ENCODE peak calls at places on chromosome 18, in eight cellular contexts. One of them, this sample, is unnamed.

GRCh38 chr18:11366410-11366809 is 217.0 kb upstream of the PIEZO2 start:
- DNase-seq in lung microvascular endothelial cell: no peak
- DNase-seq in amygdala: no peak
- DNase-seq in left lung: no peak
- DNase-seq in astrocyte of the spinal cord: peak
- DNase-seq in central memory CD4-positive, alpha-beta T cell: no peak
- DNase-seq in PC-3: no peak
- DNase-seq in neural progenitor cell: no peak
- DNase-seq in this sample: no peak

GRCh38 chr18:23384778-23385736 is 68.0 kb upstream of the RIOK3 start:
- DNase-seq in lung microvascular endothelial cell: no peak
- DNase-seq in amygdala: no peak
- DNase-seq in left lung: no peak
- DNase-seq in astrocyte of the spinal cord: no peak
- DNase-seq in central memory CD4-positive, alpha-beta T cell: no peak
- DNase-seq in PC-3: no peak
- DNase-seq in neural progenitor cell: no peak
- DNase-seq in this sample: no peak

GRCh38 chr18:74342416-74343043 is 26.9 kb downstream of the C18orf63 start:
- DNase-seq in lung microvascular endothelial cell: peak
- DNase-seq in amygdala: no peak
- DNase-seq in left lung: no peak
- DNase-seq in astrocyte of the spinal cord: peak
- DNase-seq in central memory CD4-positive, alpha-beta T cell: peak
- DNase-seq in PC-3: peak
- DNase-seq in neural progenitor cell: peak
- DNase-seq in this sample: peak

GRCh38 chr18:29154758-29155725 is 978.1 kb upstream of the CDH2 start:
- DNase-seq in lung microvascular endothelial cell: peak
- DNase-seq in amygdala: no peak
- DNase-seq in left lung: no peak
- DNase-seq in astrocyte of the spinal cord: peak
- DNase-seq in central memory CD4-positive, alpha-beta T cell: no peak
- DNase-seq in PC-3: peak
- DNase-seq in neural progenitor cell: no peak
- DNase-seq in this sample: no peak

GRCh38 chr18:30970201-30970816 is 72.2 kb downstream of the DSC3 start:
- DNase-seq in lung microvascular endothelial cell: peak
- DNase-seq in amygdala: no peak
- DNase-seq in left lung: no peak
- DNase-seq in astrocyte of the spinal cord: peak
- DNase-seq in central memory CD4-positive, alpha-beta T cell: no peak
- DNase-seq in PC-3: peak
- DNase-seq in neural progenitor cell: peak
- DNase-seq in this sample: peak

GRCh38 chr18:65091737-65092329 is 659.0 kb upstream of the CDH7 start:
- DNase-seq in lung microvascular endothelial cell: peak
- DNase-seq in amygdala: no peak
- DNase-seq in left lung: no peak
- DNase-seq in astrocyte of the spinal cord: peak
- DNase-seq in central memory CD4-positive, alpha-beta T cell: no peak
- DNase-seq in PC-3: peak
- DNase-seq in neural progenitor cell: peak
- DNase-seq in this sample: peak

GRCh38 chr18:4125246-4125938 is 329.7 kb downstream of the DLGAP1 start:
- DNase-seq in lung microvascular endothelial cell: no peak
- DNase-seq in amygdala: no peak
- DNase-seq in left lung: no peak
- DNase-seq in astrocyte of the spinal cord: peak
- DNase-seq in central memory CD4-positive, alpha-beta T cell: no peak
- DNase-seq in PC-3: no peak
- DNase-seq in neural progenitor cell: peak
- DNase-seq in this sample: peak

GRCh38 chr18:53375641-53376040 is 848.8 kb downstream of the MBD2 start:
- DNase-seq in lung microvascular endothelial cell: no peak
- DNase-seq in amygdala: no peak
- DNase-seq in left lung: peak
- DNase-seq in astrocyte of the spinal cord: no peak
- DNase-seq in central memory CD4-positive, alpha-beta T cell: no peak
- DNase-seq in PC-3: no peak
- DNase-seq in neural progenitor cell: no peak
- DNase-seq in this sample: peak

GRCh38 chr18:7272268-7273049 is 41.6 kb downstream of the LRRC30 start:
- DNase-seq in lung microvascular endothelial cell: peak
- DNase-seq in amygdala: peak
- DNase-seq in left lung: peak
- DNase-seq in astrocyte of the spinal cord: peak
- DNase-seq in central memory CD4-positive, alpha-beta T cell: no peak
- DNase-seq in PC-3: peak
- DNase-seq in neural progenitor cell: peak
- DNase-seq in this sample: peak

GRCh38 chr18:56221195-56222065 is 417.0 kb downstream of the TXNL1 start:
- DNase-seq in lung microvascular endothelial cell: no peak
- DNase-seq in amygdala: no peak
- DNase-seq in left lung: no peak
- DNase-seq in astrocyte of the spinal cord: no peak
- DNase-seq in central memory CD4-positive, alpha-beta T cell: no peak
- DNase-seq in PC-3: peak
- DNase-seq in neural progenitor cell: no peak
- DNase-seq in this sample: no peak

GRCh38 chr18:48222118-48222517 is 187.1 kb downstream of the ZBTB7C start:
- DNase-seq in lung microvascular endothelial cell: peak
- DNase-seq in amygdala: no peak
- DNase-seq in left lung: no peak
- DNase-seq in astrocyte of the spinal cord: no peak
- DNase-seq in central memory CD4-positive, alpha-beta T cell: peak
- DNase-seq in PC-3: peak
- DNase-seq in neural progenitor cell: no peak
- DNase-seq in this sample: no peak

GRCh38 chr18:13223341-13224148 is 5.0 kb downstream of the LDLRAD4 start:
- DNase-seq in lung microvascular endothelial cell: no peak
- DNase-seq in amygdala: no peak
- DNase-seq in left lung: no peak
- DNase-seq in astrocyte of the spinal cord: no peak
- DNase-seq in central memory CD4-positive, alpha-beta T cell: no peak
- DNase-seq in PC-3: no peak
- DNase-seq in neural progenitor cell: peak
- DNase-seq in this sample: no peak

GRCh38 chr18:75346671-75347070 is 80.8 kb downstream of the SMIM21 start:
- DNase-seq in lung microvascular endothelial cell: no peak
- DNase-seq in amygdala: no peak
- DNase-seq in left lung: no peak
- DNase-seq in astrocyte of the spinal cord: no peak
- DNase-seq in central memory CD4-positive, alpha-beta T cell: no peak
- DNase-seq in PC-3: no peak
- DNase-seq in neural progenitor cell: no peak
- DNase-seq in this sample: no peak

GRCh38 chr18:48330016-48330991 is 78.9 kb downstream of the ZBTB7C start:
- DNase-seq in lung microvascular endothelial cell: peak
- DNase-seq in amygdala: no peak
- DNase-seq in left lung: no peak
- DNase-seq in astrocyte of the spinal cord: peak
- DNase-seq in central memory CD4-positive, alpha-beta T cell: no peak
- DNase-seq in PC-3: peak
- DNase-seq in neural progenitor cell: no peak
- DNase-seq in this sample: no peak

GRCh38 chr18:2497797-2498196 is 73.5 kb downstream of the METTL4 start:
- DNase-seq in lung microvascular endothelial cell: no peak
- DNase-seq in amygdala: no peak
- DNase-seq in left lung: no peak
- DNase-seq in astrocyte of the spinal cord: no peak
- DNase-seq in central memory CD4-positive, alpha-beta T cell: no peak
- DNase-seq in PC-3: no peak
- DNase-seq in neural progenitor cell: no peak
- DNase-seq in this sample: no peak

GRCh38 chr18:62953663-62954062 is 238.3 kb downstream of the PHLPP1 start:
- DNase-seq in lung microvascular endothelial cell: no peak
- DNase-seq in amygdala: no peak
- DNase-seq in left lung: no peak
- DNase-seq in astrocyte of the spinal cord: no peak
- DNase-seq in central memory CD4-positive, alpha-beta T cell: no peak
- DNase-seq in PC-3: no peak
- DNase-seq in neural progenitor cell: no peak
- DNase-seq in this sample: no peak

GRCh38 chr18:26470011-26470637 is 78.2 kb downstream of the KCTD1 start:
- DNase-seq in lung microvascular endothelial cell: no peak
- DNase-seq in amygdala: no peak
- DNase-seq in left lung: no peak
- DNase-seq in astrocyte of the spinal cord: peak
- DNase-seq in central memory CD4-positive, alpha-beta T cell: no peak
- DNase-seq in PC-3: no peak
- DNase-seq in neural progenitor cell: peak
- DNase-seq in this sample: no peak

GRCh38 chr18:56475250-56475649 is 163.1 kb downstream of the TXNL1 start:
- DNase-seq in lung microvascular endothelial cell: no peak
- DNase-seq in amygdala: no peak
- DNase-seq in left lung: no peak
- DNase-seq in astrocyte of the spinal cord: peak
- DNase-seq in central memory CD4-positive, alpha-beta T cell: no peak
- DNase-seq in PC-3: peak
- DNase-seq in neural progenitor cell: no peak
- DNase-seq in this sample: no peak

GRCh38 chr18:74544898-74545297 is 10.6 kb downstream of the CNDP1 start:
- DNase-seq in lung microvascular endothelial cell: no peak
- DNase-seq in amygdala: no peak
- DNase-seq in left lung: no peak
- DNase-seq in astrocyte of the spinal cord: no peak
- DNase-seq in central memory CD4-positive, alpha-beta T cell: no peak
- DNase-seq in PC-3: no peak
- DNase-seq in neural progenitor cell: no peak
- DNase-seq in this sample: no peak

GRCh38 chr18:10343778-10344177 is 110.7 kb upstream of the APCDD1 start:
- DNase-seq in lung microvascular endothelial cell: no peak
- DNase-seq in amygdala: peak
- DNase-seq in left lung: no peak
- DNase-seq in astrocyte of the spinal cord: no peak
- DNase-seq in central memory CD4-positive, alpha-beta T cell: no peak
- DNase-seq in PC-3: no peak
- DNase-seq in neural progenitor cell: no peak
- DNase-seq in this sample: no peak

GRCh38 chr18:32358529-32358928 is 112.2 kb downstream of the GAREM1 start:
- DNase-seq in lung microvascular endothelial cell: no peak
- DNase-seq in amygdala: no peak
- DNase-seq in left lung: no peak
- DNase-seq in astrocyte of the spinal cord: no peak
- DNase-seq in central memory CD4-positive, alpha-beta T cell: no peak
- DNase-seq in PC-3: no peak
- DNase-seq in neural progenitor cell: no peak
- DNase-seq in this sample: peak

GRCh38 chr18:45518770-45519169 is 96.5 kb upstream of the SLC14A2 start:
- DNase-seq in lung microvascular endothelial cell: no peak
- DNase-seq in amygdala: no peak
- DNase-seq in left lung: no peak
- DNase-seq in astrocyte of the spinal cord: peak
- DNase-seq in central memory CD4-positive, alpha-beta T cell: no peak
- DNase-seq in PC-3: no peak
- DNase-seq in neural progenitor cell: no peak
- DNase-seq in this sample: no peak

GRCh38 chr18:13301691-13302469 is 83.3 kb downstream of the LDLRAD4 start:
- DNase-seq in lung microvascular endothelial cell: no peak
- DNase-seq in amygdala: peak
- DNase-seq in left lung: no peak
- DNase-seq in astrocyte of the spinal cord: no peak
- DNase-seq in central memory CD4-positive, alpha-beta T cell: no peak
- DNase-seq in PC-3: no peak
- DNase-seq in neural progenitor cell: no peak
- DNase-seq in this sample: no peak

GRCh38 chr18:45730832-45731545 is 7.0 kb downstream of the SLC14A1 start:
- DNase-seq in lung microvascular endothelial cell: peak
- DNase-seq in amygdala: no peak
- DNase-seq in left lung: no peak
- DNase-seq in astrocyte of the spinal cord: peak
- DNase-seq in central memory CD4-positive, alpha-beta T cell: no peak
- DNase-seq in PC-3: peak
- DNase-seq in neural progenitor cell: no peak
- DNase-seq in this sample: no peak

GRCh38 chr18:24009651-24010333 is 4.8 kb upstream of the TTC39C start:
- DNase-seq in lung microvascular endothelial cell: no peak
- DNase-seq in amygdala: no peak
- DNase-seq in left lung: no peak
- DNase-seq in astrocyte of the spinal cord: no peak
- DNase-seq in central memory CD4-positive, alpha-beta T cell: peak
- DNase-seq in PC-3: no peak
- DNase-seq in neural progenitor cell: no peak
- DNase-seq in this sample: no peak

GRCh38 chr18:51196811-51197660 is 445 bp downstream of the MEX3C start:
- DNase-seq in lung microvascular endothelial cell: peak
- DNase-seq in amygdala: peak
- DNase-seq in left lung: peak
- DNase-seq in astrocyte of the spinal cord: peak
- DNase-seq in central memory CD4-positive, alpha-beta T cell: no peak
- DNase-seq in PC-3: no peak
- DNase-seq in neural progenitor cell: peak
- DNase-seq in this sample: peak

GRCh38 chr18:40179647-40180175 is 1775.3 kb upstream of the PIK3C3 start:
- DNase-seq in lung microvascular endothelial cell: no peak
- DNase-seq in amygdala: no peak
- DNase-seq in left lung: no peak
- DNase-seq in astrocyte of the spinal cord: peak
- DNase-seq in central memory CD4-positive, alpha-beta T cell: no peak
- DNase-seq in PC-3: no peak
- DNase-seq in neural progenitor cell: peak
- DNase-seq in this sample: peak

This sample was measured in mesendoderm.